ENCODE peak calls at places on chromosomes 6 and 20, in nine cellular contexts. T is neuronal stem cell; O is CD8-positive, alpha-beta memory T cell; R is body of pancreas; U is suprapubic skin; X is pancreas; H is testis; F is ovary; N is small intestine. E is an unnamed sample.

GRCh38 chr20:34639755-34640222 is 37.1 kb downstream of the PIGU start:
- DNase-seq in X (peak; percentile 57), F (no peak), T (no peak), N (peak; percentile 95), U (no peak), R (peak; percentile 24), O (no peak), H (no peak), E (no peak)

GRCh38 chr6:6179858-6180257 is 140.6 kb downstream of the F13A1 start:
- DNase-seq in F (no peak), N (no peak), X (no peak), T (no peak), H (no peak), U (no peak), O (no peak), R (no peak), E (no peak)

GRCh38 chr20:46568570-46569129 is 18.2 kb upstream of the OCSTAMP start:
- DNase-seq in F (peak; percentile 94), H (peak; percentile 94), O (no peak), R (peak; percentile 92), N (peak; percentile 16), T (no peak), X (peak; percentile 98), U (peak; percentile 81), E (peak; percentile 96)

GRCh38 chr6:154070657-154071056 is 31.6 kb downstream of the OPRM1 start:
- DNase-seq in N (no peak), U (no peak), O (no peak), T (no peak), H (no peak), X (no peak), F (no peak), R (no peak), E (no peak)

GRCh38 chr6:169190970-169191369 is 62.7 kb downstream of the THBS2 start:
- DNase-seq in X (no peak), F (no peak), U (no peak), H (no peak), N (no peak), T (no peak), R (no peak), O (no peak), E (no peak)

GRCh38 chr6:7138921-7139358 is 31.2 kb downstream of the RREB1 start:
- DNase-seq in R (peak; percentile 82), T (no peak), X (no peak), U (no peak), H (no peak), O (peak; percentile 72), F (no peak), N (peak; percentile 81), E (no peak)

GRCh38 chr6:118808794-118809668 is 84.9 kb upstream of the ASF1A start:
- DNase-seq in X (no peak), U (no peak), H (no peak), T (no peak), O (peak; percentile 70), N (peak; percentile 30), F (no peak), R (no peak), E (no peak)

GRCh38 chr6:110352603-110353303 is 5.4 kb downstream of the METTL24 start:
- DNase-seq in H (no peak), O (no peak), F (no peak), T (no peak), X (no peak), N (no peak), R (no peak), U (no peak), E (no peak)

GRCh38 chr6:140043762-140044378 is 669.4 kb upstream of the CITED2 start:
- DNase-seq in O (no peak), H (no peak), X (no peak), N (no peak), F (no peak), T (no peak), U (no peak), R (no peak), E (no peak)

GRCh38 chr6:53347250-53347920 is 1.4 kb downstream of the ELOVL5 start:
- DNase-seq in F (no peak), R (no peak), X (no peak), U (no peak), O (peak; percentile 57), H (peak; percentile 40), N (peak; percentile 32), T (peak; percentile 3), E (no peak)

GRCh38 chr6:138211601-138212000 is 6.7 kb downstream of the PBOV1 start:
- DNase-seq in N (no peak), H (no peak), U (no peak), X (no peak), T (no peak), R (no peak), O (no peak), F (no peak), E (no peak)

GRCh38 chr6:84074988-84075781 is 41.6 kb downstream of the MRAP2 start:
- DNase-seq in N (no peak), O (no peak), R (no peak), X (no peak), U (no peak), F (no peak), T (no peak), H (no peak), E (no peak)

GRCh38 chr6:63904844-63905243 is 269.2 kb downstream of the PHF3 start:
- DNase-seq in N (no peak), H (no peak), T (no peak), R (no peak), F (no peak), X (no peak), O (no peak), U (no peak), E (no peak)

GRCh38 chr6:56364482-56365313 is 117.3 kb upstream of the COL21A1 start:
- DNase-seq in O (no peak), T (no peak), N (no peak), R (no peak), X (no peak), U (no peak), F (no peak), H (no peak), E (no peak)

GRCh38 chr6:14144678-14145113 is 27.1 kb downstream of the CD83 start:
- DNase-seq in F (peak; percentile 64), U (no peak), X (peak; percentile 82), O (peak; percentile 78), N (peak; percentile 72), H (peak; percentile 79), T (peak; percentile 62), R (peak; percentile 57), E (peak; percentile 75)

GRCh38 chr6:109326346-109326745 is 55.9 kb downstream of the CD164 start:
- DNase-seq in H (no peak), X (no peak), T (no peak), O (no peak), N (no peak), R (no peak), F (no peak), U (no peak), E (no peak)
- H3K4me1 ChIP-seq in H (no peaks in the 10 kb centered on the region), X (no peaks in the 10 kb centered on the region), T (peaks cover 3% of the 10 kb centered on the region), O (peaks cover 4% of the 10 kb centered on the region), N (no peaks in the 10 kb centered on the region), R (no peaks in the 10 kb centered on the region), F (no peaks in the 10 kb centered on the region), U (peaks cover 9% of the 10 kb centered on the region), E (no peaks in the 10 kb centered on the region)

GRCh38 chr6:163195721-163196691 is 218.5 kb upstream of the QKI start:
- DNase-seq in R (no peak), X (no peak), H (no peak), T (no peak), N (no peak), F (no peak), U (no peak), O (no peak), E (no peak)

GRCh38 chr6:163190786-163191185 is 223.7 kb upstream of the QKI start:
- DNase-seq in R (no peak), N (no peak), H (no peak), O (no peak), T (no peak), F (no peak), U (no peak), X (no peak), E (no peak)

GRCh38 chr6:163191704-163192537 is 222.6 kb upstream of the QKI start:
- DNase-seq in X (no peak), H (no peak), N (no peak), R (no peak), U (no peak), F (no peak), T (no peak), O (no peak), E (no peak)

GRCh38 chr6:163192591-163192990 is 221.9 kb upstream of the QKI start:
- DNase-seq in U (no peak), R (no peak), H (no peak), T (no peak), F (no peak), X (no peak), O (no peak), N (no peak), E (no peak)

DNA sequence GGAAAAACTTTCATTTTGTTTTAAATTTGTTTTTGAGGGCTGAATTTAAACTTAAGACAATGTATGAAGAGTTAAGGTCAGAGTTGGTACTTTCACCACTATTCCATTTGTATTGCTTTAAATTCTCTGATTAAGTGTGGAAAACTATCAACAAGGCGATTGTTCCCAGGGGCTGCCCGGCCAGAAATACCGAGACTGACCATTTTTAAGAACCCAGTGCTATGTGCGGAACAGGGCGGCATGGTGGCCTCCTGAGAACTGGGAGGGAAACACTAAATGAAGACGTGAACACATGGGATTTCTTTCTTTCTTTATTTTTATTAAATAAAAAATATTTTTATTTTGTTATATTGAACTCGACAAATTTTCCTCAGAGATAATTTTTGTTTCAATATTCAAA is 221.2 kb upstream of the QKI start:
- DNase-seq in O (no peak), X (no peak), N (no peak), T (no peak), H (no peak), F (no peak), U (no peak), R (no peak), E (no peak)
- H3K27ac ChIP-seq in O (no peak overlapping the region), X (no peak overlapping the region), N (no peak overlapping the region), T (no peak overlapping the region), H (peak overlapping the region; percentile 32), F (no peak overlapping the region), U (no peak overlapping the region), R (no peak overlapping the region), E (no peak overlapping the region)

DNA sequence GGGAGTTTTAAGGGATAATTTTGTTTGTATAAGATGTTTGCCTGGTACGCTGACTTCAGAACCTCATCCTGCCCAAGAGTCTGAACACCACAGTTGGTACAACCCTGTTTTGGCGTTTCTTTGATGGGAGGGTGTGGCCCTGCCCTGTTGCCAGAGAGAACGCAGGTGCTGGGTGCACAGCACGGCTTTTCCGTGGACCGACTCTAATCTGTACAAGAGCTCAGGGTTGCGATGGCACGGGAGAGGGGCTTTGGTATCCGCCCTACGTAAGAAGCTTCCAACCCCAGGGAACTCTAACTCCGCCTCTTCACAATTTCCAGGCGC is 1.3 kb downstream of the CYP24A1 start:
- DNase-seq in T (no peak), U (no peak), F (no peak), H (no peak), R (no peak), X (no peak), O (no peak), N (no peak), E (no peak)
- H3K4me3 ChIP-seq in T (no peak overlapping the region), U (peak overlapping the region; percentile 31), F (no peak overlapping the region), H (no peak overlapping the region), R (no peak overlapping the region), X (no peak overlapping the region), O (no peak overlapping the region), N (no peak overlapping the region), E (no peak overlapping the region)

DNA sequence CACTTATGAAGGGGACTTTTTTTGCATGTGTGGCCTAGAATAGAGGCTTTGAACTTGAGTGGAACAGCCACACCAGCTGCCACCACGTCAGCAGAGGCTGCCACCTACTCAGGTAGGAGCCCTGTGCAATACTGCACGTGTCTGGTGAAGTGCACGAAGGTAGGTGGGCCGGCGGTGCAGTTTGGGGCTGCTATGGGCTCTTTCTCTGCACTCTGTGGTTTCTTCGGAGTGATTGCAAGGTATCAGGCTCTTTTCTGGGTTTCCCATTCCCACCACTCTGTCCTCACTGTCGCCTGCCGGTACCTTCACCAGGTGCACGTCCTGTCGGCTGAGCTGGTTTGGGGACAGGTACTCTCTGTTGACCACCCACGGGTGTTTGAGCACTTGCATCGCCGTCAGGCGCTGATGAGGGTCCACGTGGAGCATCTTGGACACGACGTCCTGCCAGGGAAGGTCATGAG is 30.8 kb upstream of the MPC1 start:
- DNase-seq in R (no peak), O (peak; percentile 66), X (no peak), H (no peak), T (no peak), N (no peak), U (peak; percentile 55), F (no peak), E (no peak)
- H3K4me1 ChIP-seq in R (no peaks in the 10 kb centered on the region), O (peaks cover 82% of the 10 kb centered on the region), X (no peaks in the 10 kb centered on the region), H (no peaks in the 10 kb centered on the region), T (no peaks in the 10 kb centered on the region), N (no peaks in the 10 kb centered on the region), U (no peaks in the 10 kb centered on the region), F (peaks cover 1% of the 10 kb centered on the region), E (no peaks in the 10 kb centered on the region)

E was measured in right cardiac atrium.